ENCODE peak calls at places on chromosomes 2 and 18, in four cellular contexts. T is fibroblast of mammary gland, W is coronary artery, B is lung. J is an unnamed sample.
A peak's percentile ranks its signal among the peaks of the same experiment; 100 is the strongest.

GRCh38 chr2:217950401-217950871 is 52.4 kb downstream of the TNS1 start:
- DNase-seq in T (no peak), B (no peak), W (no peak), J (no peak)

GRCh38 chr2:88067189-88067588 is 436 bp upstream of the SMYD1 start:
- DNase-seq in W (no peak), B (no peak), T (no peak), J (no peak)

GRCh38 chr18:75173125-75173432 is 35.9 kb downstream of the PTGR3 start:
- DNase-seq in T (peak; percentile 13), W (no peak), B (no peak), J (no peak)

GRCh38 chr2:185734658-185735057 is 3.9 kb upstream of the FSIP2 start:
- DNase-seq in B (no peak), T (no peak), W (no peak), J (no peak)

GRCh38 chr2:128376241-128377041 is 57.8 kb upstream of the HS6ST1 start:
- DNase-seq in T (peak; percentile 33), W (peak; percentile 60), B (no peak), J (no peak)

GRCh38 chr2:128058114-128058513 is 30.3 kb upstream of the SAP130 start:
- DNase-seq in W (no peak), T (no peak), B (no peak), J (no peak)

GRCh38 chr2:44535376-44535775 is 173.6 kb downstream of the CAMKMT start:
- DNase-seq in W (no peak), B (no peak), T (peak; percentile 10), J (no peak)

GRCh38 chr18:50847192-50847591 is 27.4 kb upstream of the MRO start:
- DNase-seq in T (peak; percentile 85), B (no peak), W (no peak), J (no peak)

GRCh38 chr2:30758315-30758714 is 48.9 kb downstream of the CAPN13 start:
- DNase-seq in T (no peak), W (no peak), B (no peak), J (no peak)

GRCh38 chr2:114127372-114127771 is 237.5 kb downstream of the ACTR3 start:
- DNase-seq in B (no peak), T (peak; percentile 3), W (no peak), J (no peak)

GRCh38 chr2:61262699-61263098 is 100.7 kb downstream of the C2orf74 start:
- DNase-seq in T (no peak), W (no peak), B (no peak), J (no peak)

GRCh38 chr2:142980246-142981068 is 103.0 kb downstream of the KYNU start:
- DNase-seq in T (peak; percentile 61), W (no peak), B (no peak), J (no peak)
- TF ChIP-seq CTCF in T (peak; percentile 42), W (peak; percentile 33), B (no peak), J (peak; percentile 72)

GRCh38 chr2:63301481-63301880 is 250.9 kb downstream of the OTX1 start:
- DNase-seq in T (peak; percentile 10), B (no peak), W (no peak), J (no peak)

GRCh38 chr2:63300835-63301234 is 250.2 kb downstream of the OTX1 start:
- DNase-seq in W (no peak), T (peak; percentile 3), B (no peak), J (no peak)
- TF ChIP-seq CTCF in W (no peak), T (peak; percentile 6), B (no peak), J (no peak)

GRCh38 chr18:53687002-53687401 is 537.5 kb downstream of the MBD2 start:
- DNase-seq in T (no peak), B (no peak), W (no peak), J (no peak)
- TF ChIP-seq CTCF in T (no peak), B (no peak), W (no peak), J (peak; percentile 18)

GRCh38 chr2:21928292-21928691 is 804.5 kb downstream of the TDRD15 start:
- DNase-seq in T (no peak), B (no peak), W (no peak), J (no peak)
- TF ChIP-seq CTCF in T (no peak), B (no peak), W (no peak), J (peak; percentile 43)

GRCh38 chr2:180656455-180656847 is 324.0 kb upstream of the UBE2E3 start:
- DNase-seq in W (no peak), B (no peak), T (peak; percentile 85), J (no peak)
- TF ChIP-seq CTCF in W (no peak), B (no peak), T (no peak), J (no peak)

DNA sequence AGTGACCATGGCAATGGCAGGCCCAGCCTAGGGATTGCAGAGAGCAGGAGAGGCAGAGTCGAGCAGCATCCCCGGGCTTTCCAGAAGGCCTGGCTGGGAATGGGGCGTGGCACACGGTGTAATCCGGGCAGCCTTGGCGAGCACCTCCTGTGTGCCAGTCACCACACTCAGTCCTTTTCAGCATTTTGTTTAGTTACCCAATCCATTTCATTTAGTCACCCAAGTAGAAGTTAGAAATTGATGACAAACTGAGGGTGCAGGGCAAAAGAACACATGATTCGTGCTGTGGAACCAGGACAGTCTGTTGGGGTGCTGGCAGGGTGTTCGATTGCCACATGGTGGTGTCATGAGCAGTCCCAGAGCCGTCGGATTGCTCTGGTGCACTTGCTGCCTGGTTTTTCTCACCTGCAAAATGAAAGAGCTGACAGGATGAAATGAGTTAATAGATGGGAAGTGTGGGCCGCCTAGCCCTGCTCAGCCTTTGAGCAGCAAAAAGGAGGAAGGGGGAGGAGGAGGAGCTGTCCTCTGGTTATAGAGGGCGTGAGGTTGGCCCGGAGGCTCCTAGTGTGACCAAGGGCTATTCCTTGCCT is 299.4 kb downstream of the AGAP1 start:
- DNase-seq in W (no peak), B (no peak), T (peak; percentile 28), J (no peak)
- TF ChIP-seq CTCF in W (no peak), B (no peak), T (peak; percentile 19), J (peak; percentile 65)